ENCODE peak calls at places on chromosome X, in seven cellular contexts. One of them, this sample, is unnamed.

GRCh38 chrX:21837056-21837455 is 2.4 kb upstream of the MBTPS2 start:
- DNase-seq in midbrain: no peak
- DNase-seq in suprapubic skin: no peak
- DNase-seq in GM04504: no peak
- DNase-seq in Ammon's horn: peak
- DNase-seq in H9: no peak
- DNase-seq in SJSA1: no peak
- DNase-seq in this sample: no peak

GRCh38 chrX:2252331-2253065 is 248.3 kb downstream of the DHRSX start:
- DNase-seq in suprapubic skin: no peak
- DNase-seq in H9: no peak
- DNase-seq in SJSA1: no peak
- DNase-seq in Ammon's horn: no peak
- DNase-seq in GM04504: no peak
- DNase-seq in midbrain: no peak
- DNase-seq in this sample: no peak

GRCh38 chrX:12494400-12495138 is 296.6 kb upstream of the PRPS2 start:
- DNase-seq in Ammon's horn: no peak
- DNase-seq in midbrain: no peak
- DNase-seq in GM04504: no peak
- DNase-seq in SJSA1: no peak
- DNase-seq in H9: no peak
- DNase-seq in suprapubic skin: no peak
- DNase-seq in this sample: no peak

GRCh38 chrX:71103110-71103983 is 3.2 kb downstream of the CXorf65 start:
- DNase-seq in SJSA1: no peak
- DNase-seq in midbrain: no peak
- DNase-seq in Ammon's horn: no peak
- DNase-seq in suprapubic skin: no peak
- DNase-seq in GM04504: no peak
- DNase-seq in H9: peak
- DNase-seq in this sample: peak

GRCh38 chrX:30065226-30065625 is 150.1 kb upstream of the MAGEB2 start:
- DNase-seq in GM04504: peak
- DNase-seq in H9: no peak
- DNase-seq in suprapubic skin: no peak
- DNase-seq in midbrain: no peak
- DNase-seq in Ammon's horn: no peak
- DNase-seq in SJSA1: no peak
- DNase-seq in this sample: no peak

GRCh38 chrX:127317159-127317558 is 497.6 kb downstream of the PRR32 start:
- DNase-seq in GM04504: no peak
- DNase-seq in midbrain: no peak
- DNase-seq in suprapubic skin: no peak
- DNase-seq in Ammon's horn: no peak
- DNase-seq in SJSA1: no peak
- DNase-seq in H9: no peak
- DNase-seq in this sample: peak

GRCh38 chrX:30816079-30816478 is 73.0 kb downstream of the TAB3 start:
- DNase-seq in Ammon's horn: no peak
- DNase-seq in H9: no peak
- DNase-seq in GM04504: no peak
- DNase-seq in suprapubic skin: no peak
- DNase-seq in SJSA1: no peak
- DNase-seq in midbrain: no peak
- DNase-seq in this sample: no peak

GRCh38 chrX:69128573-69128972 is 36.7 kb downstream of the PJA1 start:
- DNase-seq in Ammon's horn: no peak
- DNase-seq in suprapubic skin: no peak
- DNase-seq in H9: peak
- DNase-seq in midbrain: no peak
- DNase-seq in GM04504: no peak
- DNase-seq in SJSA1: no peak
- DNase-seq in this sample: peak

This sample was measured in H7.